ENCODE peak calls at places on chromosomes 1 and 21, in eight cellular contexts. L is stimulated activated CD8-positive, alpha-beta memory T cell treated with anti-CD3 and anti-CD28 coated beads, Interleukin-15, amount 100 ng/mL, for 1 hour; I is HEK293T; Z is AG08396; B is T-helper 9 cell; F is activated naive CD4-positive, alpha-beta T cell; A is CD4-positive, alpha-beta memory T cell; D is neural progenitor cell. P is an unnamed sample.

GRCh38 chr1:152535774-152536173 is 21.5 kb downstream of the CRCT1 start:
- DNase-seq in F (no peak), L (no peak), D (no peak), A (no peak), I (no peak), B (no peak), Z (no peak), P (no peak)

GRCh38 chr21:20030390-20030789 is 967.8 kb upstream of the NCAM2 start:
- DNase-seq in F (no peak), D (no peak), Z (no peak), I (no peak), B (no peak), A (no peak), L (no peak), P (no peak)

GRCh38 chr1:206739411-206740076 is 31.0 kb upstream of the IL19 start:
- DNase-seq in F (no peak), I (no peak), B (no peak), A (peak; percentile 43), Z (no peak), D (no peak), L (no peak), P (no peak)

GRCh38 chr1:110119843-110120242 is 7.6 kb downstream of the UBL4B start:
- DNase-seq in L (no peak), B (no peak), I (no peak), A (no peak), F (no peak), D (no peak), Z (no peak), P (no peak)

GRCh38 chr1:157274698-157275534 is 136.7 kb upstream of the ETV3 start:
- DNase-seq in B (no peak), F (no peak), Z (peak; percentile 46), I (no peak), A (no peak), D (no peak), L (no peak), P (no peak)

GRCh38 chr1:34650800-34651199 is 104.0 kb upstream of the GJB5 start:
- DNase-seq in A (no peak), B (no peak), L (no peak), I (no peak), D (no peak), Z (no peak), F (no peak), P (no peak)

GRCh38 chr1:60227581-60228252 is 154.1 kb upstream of the C1orf87 start:
- DNase-seq in Z (no peak), B (no peak), L (no peak), F (no peak), I (no peak), A (no peak), D (no peak), P (no peak)

GRCh38 chr1:72064301-72064700 is 218.0 kb downstream of the NEGR1 start:
- DNase-seq in A (no peak), L (no peak), B (no peak), F (no peak), I (no peak), D (no peak), Z (no peak), P (no peak)

GRCh38 chr1:171188388-171189266 is 3.5 kb downstream of the FMO2 start:
- DNase-seq in B (peak; percentile 10), Z (peak; percentile 40), I (peak; percentile 77), A (peak; percentile 27), D (peak; percentile 59), F (no peak), L (no peak), P (no peak)

GRCh38 chr1:231040019-231040799 is at the start of gene FAM89A:
- DNase-seq in D (peak; percentile 70), I (peak; percentile 96), A (peak; percentile 61), L (peak; percentile 56), F (peak; percentile 76), Z (peak; percentile 93), B (peak; percentile 68), P (peak; percentile 57)

GRCh38 chr1:185539277-185539943 is 194.8 kb upstream of the HMCN1 start:
- DNase-seq in A (no peak), Z (no peak), D (no peak), F (no peak), B (no peak), I (no peak), L (no peak), P (no peak)

GRCh38 chr1:12811409-12811784 is 19.8 kb downstream of the PRAMEF11 start:
- DNase-seq in F (no peak), A (no peak), L (no peak), B (no peak), Z (no peak), I (no peak), D (no peak), P (no peak)

GRCh38 chr1:204418174-204419063 is 6.8 kb upstream of the PPP1R15B start:
- DNase-seq in B (no peak), Z (no peak), A (no peak), F (no peak), L (no peak), I (no peak), D (no peak), P (no peak)

GRCh38 chr1:86507935-86508582 is 38.8 kb upstream of the CLCA4 start:
- DNase-seq in F (no peak), Z (peak; percentile 18), A (peak; percentile 20), L (no peak), B (no peak), D (peak; percentile 54), I (no peak), P (peak; percentile 6)

GRCh38 chr1:243982451-243983018 is 68.5 kb upstream of the ZBTB18 start:
- DNase-seq in L (no peak), I (no peak), Z (no peak), F (no peak), D (peak; percentile 47), A (no peak), B (no peak), P (no peak)

GRCh38 chr1:196690582-196690981 is 38.7 kb downstream of the CFH start:
- DNase-seq in A (no peak), F (no peak), Z (no peak), B (no peak), D (peak; percentile 22), I (no peak), L (no peak), P (no peak)

GRCh38 chr1:218701131-218701530 is 356.0 kb downstream of the TGFB2 start:
- DNase-seq in L (no peak), D (no peak), I (no peak), B (no peak), F (no peak), A (no peak), Z (no peak), P (no peak)

GRCh38 chr21:39388038-39388810 is 39.3 kb upstream of the HMGN1 start:
- DNase-seq in I (peak; percentile 92), B (peak; percentile 94), D (peak; percentile 90), F (peak; percentile 87), Z (peak; percentile 91), L (peak; percentile 83), A (peak; percentile 83), P (peak; percentile 74)

GRCh38 chr21:43824250-43824882 is 35.0 kb downstream of the RRP1 start:
- DNase-seq in D (no peak), I (no peak), Z (peak; percentile 81), A (no peak), F (no peak), L (no peak), B (no peak), P (no peak)

GRCh38 chr1:186574951-186575747 is 105.1 kb downstream of the PTGS2 start:
- DNase-seq in Z (no peak), F (no peak), I (no peak), B (no peak), L (no peak), A (no peak), D (no peak), P (no peak)

GRCh38 chr1:109979489-109980091 is 5.0 kb upstream of the AHCYL1 start:
- DNase-seq in L (no peak), F (no peak), A (no peak), B (no peak), D (no peak), I (no peak), Z (peak; percentile 55), P (no peak)

GRCh38 chr21:31974454-31974985 is 101.7 kb downstream of the HUNK start:
- DNase-seq in F (no peak), I (no peak), A (peak; percentile 38), L (peak; percentile 0), D (peak; percentile 67), B (peak; percentile 6), Z (no peak), P (peak; percentile 2)

GRCh38 chr21:34185051-34185750 is 111.8 kb downstream of the MRPS6 start:
- DNase-seq in B (no peak), D (peak; percentile 70), F (no peak), Z (no peak), I (no peak), L (no peak), A (no peak), P (no peak)

GRCh38 chr1:57553666-57554065 is 129.8 kb upstream of the DAB1 start:
- DNase-seq in I (no peak), D (no peak), B (no peak), A (no peak), Z (no peak), F (no peak), L (no peak), P (no peak)

GRCh38 chr1:243487649-243488227 is 231.9 kb downstream of the SDCCAG8 start:
- DNase-seq in I (no peak), A (no peak), B (no peak), F (no peak), D (no peak), L (no peak), Z (no peak), P (no peak)